ENCODE peak calls at places on chromosomes 11 and 22, in eight cellular contexts. One of them, this sample, is unnamed.

GRCh38 chr11:77154381-77155081 is 26.5 kb downstream of the MYO7A start:
- DNase-seq in HCT116: no peak
- DNase-seq in H1: no peak
- DNase-seq in A549: no peak
- DNase-seq in GM12878: no peak
- DNase-seq in HepG2: no peak
- DNase-seq in K562: no peak
- DNase-seq in endothelial cell of umbilical vein: peak; percentile 38
- DNase-seq in this sample: no peak

GRCh38 chr22:47837703-47838102 is 1075.3 kb downstream of the TBC1D22A start:
- DNase-seq in HCT116: peak; percentile 13
- DNase-seq in endothelial cell of umbilical vein: no peak
- DNase-seq in GM12878: no peak
- DNase-seq in HepG2: peak; percentile 30
- DNase-seq in H1: peak; percentile 57
- DNase-seq in A549: no peak
- DNase-seq in K562: peak; percentile 28
- DNase-seq in this sample: peak; percentile 42

GRCh38 chr22:44368611-44369010 is 55.9 kb upstream of the SHISAL1 start:
- DNase-seq in endothelial cell of umbilical vein: no peak
- DNase-seq in H1: no peak
- DNase-seq in HCT116: no peak
- DNase-seq in GM12878: no peak
- DNase-seq in A549: no peak
- DNase-seq in K562: no peak
- DNase-seq in HepG2: no peak
- DNase-seq in this sample: no peak

GRCh38 chr22:38946771-38947170 is 10.6 kb upstream of the APOBEC3A start:
- DNase-seq in H1: no peak
- DNase-seq in HCT116: no peak
- DNase-seq in GM12878: no peak
- DNase-seq in HepG2: no peak
- DNase-seq in endothelial cell of umbilical vein: no peak
- DNase-seq in A549: no peak
- DNase-seq in K562: no peak
- DNase-seq in this sample: no peak

GRCh38 chr11:71458146-71459070 is 5.4 kb downstream of the NADSYN1 start:
- DNase-seq in HepG2: no peak
- DNase-seq in A549: no peak
- DNase-seq in H1: no peak
- DNase-seq in K562: no peak
- DNase-seq in endothelial cell of umbilical vein: no peak
- DNase-seq in HCT116: no peak
- DNase-seq in GM12878: no peak
- DNase-seq in this sample: no peak

GRCh38 chr22:28670153-28670552 is 9.5 kb downstream of the TTC28 start:
- DNase-seq in endothelial cell of umbilical vein: no peak
- DNase-seq in HepG2: no peak
- DNase-seq in HCT116: no peak
- DNase-seq in K562: no peak
- DNase-seq in H1: no peak
- DNase-seq in A549: no peak
- DNase-seq in GM12878: no peak
- DNase-seq in this sample: peak; percentile 71

GRCh38 chr11:74696488-74696887 is 34.7 kb downstream of the CHRDL2 start:
- DNase-seq in GM12878: no peak
- DNase-seq in HepG2: no peak
- DNase-seq in HCT116: no peak
- DNase-seq in endothelial cell of umbilical vein: no peak
- DNase-seq in A549: no peak
- DNase-seq in H1: no peak
- DNase-seq in K562: no peak
- DNase-seq in this sample: no peak

GRCh38 chr11:36165638-36166389 is 123.4 kb downstream of the COMMD9 start:
- DNase-seq in A549: no peak
- DNase-seq in HCT116: no peak
- DNase-seq in HepG2: no peak
- DNase-seq in endothelial cell of umbilical vein: peak; percentile 87
- DNase-seq in GM12878: no peak
- DNase-seq in K562: no peak
- DNase-seq in H1: no peak
- DNase-seq in this sample: no peak

GRCh38 chr11:112176077-112176476 is 765 bp downstream of the BCO2 start:
- DNase-seq in HCT116: no peak
- DNase-seq in K562: no peak
- DNase-seq in GM12878: no peak
- DNase-seq in H1: no peak
- DNase-seq in endothelial cell of umbilical vein: no peak
- DNase-seq in HepG2: no peak
- DNase-seq in A549: no peak
- DNase-seq in this sample: no peak

GRCh38 chr22:24982301-24983056 is 30.0 kb downstream of the KIAA1671 start:
- DNase-seq in K562: no peak
- DNase-seq in endothelial cell of umbilical vein: no peak
- DNase-seq in H1: no peak
- DNase-seq in HCT116: no peak
- DNase-seq in GM12878: no peak
- DNase-seq in A549: no peak
- DNase-seq in HepG2: no peak
- DNase-seq in this sample: no peak

GRCh38 chr11:106474274-106474673 is 396.8 kb downstream of the AASDHPPT start:
- DNase-seq in H1: no peak
- DNase-seq in K562: no peak
- DNase-seq in endothelial cell of umbilical vein: no peak
- DNase-seq in HepG2: no peak
- DNase-seq in HCT116: no peak
- DNase-seq in A549: no peak
- DNase-seq in GM12878: no peak
- DNase-seq in this sample: no peak

DNA sequence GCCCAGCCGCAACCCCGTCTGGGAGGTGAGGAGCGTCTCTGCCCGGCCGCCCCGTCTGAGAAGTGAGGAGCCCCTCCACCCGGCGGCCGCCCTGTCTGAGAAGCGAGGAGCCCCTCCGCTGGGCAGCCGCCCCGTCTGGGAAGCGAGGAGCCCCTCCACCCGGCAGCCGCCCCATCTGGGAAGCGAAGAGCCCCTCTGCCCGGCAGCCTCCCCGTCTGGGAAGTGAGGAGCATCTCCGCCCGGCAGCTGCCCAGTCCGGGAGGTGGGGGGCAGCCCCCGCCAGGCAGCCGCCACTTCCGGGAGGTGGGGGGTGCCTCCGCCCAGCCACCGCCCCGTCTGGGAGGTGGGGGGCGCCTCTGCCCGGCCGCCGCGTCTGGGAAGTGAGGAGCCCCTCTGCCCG is 70.6 kb downstream of the STK33 start:
- DNase-seq in GM12878: no peak
- DNase-seq in HepG2: no peak
- DNase-seq in K562: no peak
- DNase-seq in HCT116: no peak
- DNase-seq in endothelial cell of umbilical vein: no peak
- DNase-seq in A549: no peak
- DNase-seq in H1: no peak
- DNase-seq in this sample: no peak
- TF ChIP-seq MAX in GM12878: no peak
- TF ChIP-seq MAX in HepG2: no peak
- TF ChIP-seq MAX in K562: no peak
- TF ChIP-seq MAX in HCT116: no peak
- TF ChIP-seq MAX in endothelial cell of umbilical vein: no peak
- TF ChIP-seq MAX in A549: no peak
- TF ChIP-seq MAX in H1: no peak
- TF ChIP-seq MAX in this sample: no peak

DNA sequence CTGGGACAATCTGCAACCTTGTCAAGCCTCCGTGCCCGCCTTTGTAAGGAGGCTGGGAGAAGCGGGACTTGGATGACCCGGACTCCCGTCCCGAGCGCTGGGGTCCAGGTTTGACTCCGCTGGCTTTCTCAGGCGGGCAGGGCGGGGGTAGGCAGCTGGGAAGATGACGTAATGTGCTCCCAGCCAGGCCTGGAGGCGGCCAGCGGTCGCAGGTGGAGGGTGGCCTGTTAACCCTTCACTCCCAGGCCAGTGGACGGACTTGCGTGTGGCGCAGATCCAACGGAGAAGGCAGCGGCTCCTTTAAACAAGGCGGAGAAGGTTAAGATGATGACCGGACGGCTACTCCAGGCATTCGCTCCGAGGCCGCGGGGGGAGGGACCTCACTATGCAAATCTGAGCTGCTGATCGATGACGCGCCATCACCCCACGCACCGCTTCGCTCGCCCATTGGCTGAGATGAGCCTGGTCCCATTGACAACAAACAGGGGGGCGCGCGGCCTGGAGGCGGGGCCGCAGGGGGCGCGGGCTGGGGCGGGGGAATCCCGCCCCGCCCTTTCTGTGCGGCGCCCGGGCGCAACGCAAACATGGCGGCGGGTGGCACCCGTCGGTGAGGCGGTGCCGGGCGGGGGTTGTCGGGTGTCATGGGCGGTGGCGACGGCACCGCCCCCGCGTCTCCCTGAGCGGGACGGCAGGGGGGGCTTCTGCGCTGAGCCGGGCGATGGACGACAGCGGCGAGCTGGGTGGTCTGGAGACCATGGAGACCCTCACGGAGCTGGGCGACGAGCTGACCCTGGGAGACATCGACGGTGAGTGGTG is at the start of gene SREBF2:
- DNase-seq in endothelial cell of umbilical vein: peak; percentile 100
- DNase-seq in GM12878: peak; percentile 99
- DNase-seq in H1: peak; percentile 97
- DNase-seq in HCT116: peak; percentile 99
- DNase-seq in HepG2: peak; percentile 99
- DNase-seq in K562: peak; percentile 96
- DNase-seq in A549: peak; percentile 92
- DNase-seq in this sample: peak; percentile 100
- TF ChIP-seq POLR2A in endothelial cell of umbilical vein: peak; percentile 68
- TF ChIP-seq POLR2A in GM12878: peak; percentile 94
- TF ChIP-seq POLR2A in H1: peak; percentile 78
- TF ChIP-seq POLR2A in HCT116: peak; percentile 22
- TF ChIP-seq POLR2A in HepG2: peak; percentile 82
- TF ChIP-seq POLR2A in K562: peak; percentile 63
- TF ChIP-seq POLR2A in A549: peak; percentile 51
- TF ChIP-seq POLR2A in this sample: peak; percentile 42

GRCh38 chr11:10022764-10023163 is 271.3 kb downstream of the SBF2 start:
- DNase-seq in HepG2: no peak
- DNase-seq in endothelial cell of umbilical vein: no peak
- DNase-seq in HCT116: no peak
- DNase-seq in GM12878: no peak
- DNase-seq in A549: no peak
- DNase-seq in H1: no peak
- DNase-seq in K562: no peak
- DNase-seq in this sample: no peak

GRCh38 chr11:10023202-10023601 is 270.8 kb downstream of the SBF2 start:
- DNase-seq in H1: no peak
- DNase-seq in endothelial cell of umbilical vein: no peak
- DNase-seq in K562: no peak
- DNase-seq in A549: no peak
- DNase-seq in GM12878: no peak
- DNase-seq in HCT116: no peak
- DNase-seq in HepG2: no peak
- DNase-seq in this sample: no peak

GRCh38 chr11:10030122-10030490 is 263.9 kb downstream of the SBF2 start:
- DNase-seq in HCT116: no peak
- DNase-seq in GM12878: no peak
- DNase-seq in K562: no peak
- DNase-seq in endothelial cell of umbilical vein: no peak
- DNase-seq in A549: no peak
- DNase-seq in HepG2: no peak
- DNase-seq in H1: no peak
- DNase-seq in this sample: no peak

GRCh38 chr11:10029386-10030121 is 264.5 kb downstream of the SBF2 start:
- DNase-seq in K562: no peak
- DNase-seq in endothelial cell of umbilical vein: no peak
- DNase-seq in HepG2: no peak
- DNase-seq in GM12878: no peak
- DNase-seq in A549: no peak
- DNase-seq in H1: no peak
- DNase-seq in HCT116: no peak
- DNase-seq in this sample: no peak

DNA sequence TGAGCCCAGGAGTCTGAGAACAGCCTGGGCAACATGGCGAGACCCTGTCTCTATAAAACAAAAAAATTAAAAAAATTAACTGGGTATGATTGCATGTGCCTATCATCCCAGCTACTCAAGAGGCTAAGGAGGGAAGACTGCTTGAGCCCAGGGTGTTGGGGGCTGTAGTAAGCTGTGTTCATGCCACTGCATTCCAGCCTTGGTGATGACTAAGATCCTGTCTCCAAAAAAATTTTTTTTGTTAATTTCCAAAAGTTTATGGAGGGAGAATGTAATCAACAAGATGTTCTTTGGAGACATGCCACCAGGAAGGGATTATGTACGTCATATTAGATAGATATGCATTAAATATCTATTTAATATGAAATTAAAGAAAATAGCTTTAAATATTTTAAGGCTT is 267.5 kb downstream of the SBF2 start:
- DNase-seq in H1: no peak
- DNase-seq in HepG2: no peak
- DNase-seq in K562: no peak
- DNase-seq in HCT116: no peak
- DNase-seq in endothelial cell of umbilical vein: peak; percentile 42
- DNase-seq in GM12878: no peak
- DNase-seq in A549: no peak
- DNase-seq in this sample: no peak
- TF ChIP-seq MAX in H1: no peak
- TF ChIP-seq MAX in HepG2: no peak
- TF ChIP-seq MAX in K562: no peak
- TF ChIP-seq MAX in HCT116: no peak
- TF ChIP-seq MAX in endothelial cell of umbilical vein: no peak
- TF ChIP-seq MAX in GM12878: no peak
- TF ChIP-seq MAX in A549: no peak
- TF ChIP-seq MAX in this sample: no peak

DNA sequence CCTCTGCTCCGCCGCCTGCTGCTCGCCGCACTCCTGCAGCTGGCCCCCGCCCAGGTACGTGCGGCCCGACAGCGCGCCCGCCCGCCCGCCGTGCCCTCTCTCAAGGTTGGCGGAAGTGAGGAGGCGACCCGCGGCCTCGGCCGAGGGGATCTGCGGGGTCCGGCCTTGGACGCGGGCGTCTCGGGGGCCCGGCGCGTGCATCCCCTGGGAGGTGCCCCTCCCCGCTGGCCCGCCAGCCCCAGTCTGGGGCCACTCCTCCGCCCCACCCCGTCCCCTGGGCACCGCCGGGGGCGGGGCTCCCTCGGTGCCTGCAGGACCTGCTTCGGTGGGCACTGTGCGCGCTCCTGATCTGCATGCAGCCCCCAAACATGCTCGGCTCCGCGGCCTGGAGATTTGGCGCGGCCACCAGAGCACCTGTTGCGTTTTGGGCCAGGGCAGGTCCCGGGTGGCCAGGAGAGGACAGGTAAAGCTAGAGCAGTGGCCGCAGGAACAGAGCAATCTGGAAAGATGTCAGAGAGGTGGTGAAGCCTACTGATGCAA is 526 bp downstream of the VEGFB start:
- DNase-seq in K562: no peak
- DNase-seq in GM12878: no peak
- DNase-seq in H1: peak; percentile 70
- DNase-seq in HCT116: no peak
- DNase-seq in A549: no peak
- DNase-seq in HepG2: no peak
- DNase-seq in endothelial cell of umbilical vein: no peak
- DNase-seq in this sample: peak; percentile 67
- TF ChIP-seq POLR2A in K562: no peak
- TF ChIP-seq POLR2A in GM12878: no peak
- TF ChIP-seq POLR2A in H1: no peak
- TF ChIP-seq POLR2A in HCT116: peak; percentile 22
- TF ChIP-seq POLR2A in A549: peak; percentile 18
- TF ChIP-seq POLR2A in HepG2: no peak
- TF ChIP-seq POLR2A in endothelial cell of umbilical vein: no peak
- TF ChIP-seq POLR2A in this sample: no peak